ENCODE peak calls at places on chromosomes 6 and 20, in four cellular contexts. F is CD8-positive, alpha-beta memory T cell; X is fibroblast of lung; Q is Peyer's patch. R is an unnamed sample. For H3K4me1 and H3K27me3, the result is how much of the 10 kb centered on the place peaks cover.

GRCh38 chr20:57753332-57754164 is 43.7 kb upstream of the PMEPA1 start:
- DNase-seq in F (no peak), X (no peak), Q (peak), R (no peak)

GRCh38 chr6:158853072-158853871 is 34.1 kb upstream of the EZR start:
- DNase-seq in F (peak), X (peak), Q (peak), R (peak)

GRCh38 chr6:81766482-81767069 is 14.1 kb upstream of the TENT5A start:
- DNase-seq in F (no peak), X (peak), Q (no peak), R (no peak)

GRCh38 chr6:133947302-133947900 is 5.6 kb upstream of the TBPL1 start:
- DNase-seq in F (no peak), X (no peak), Q (peak), R (no peak)

GRCh38 chr6:27502508-27503435 is 29.9 kb upstream of the ZNF184 start:
- DNase-seq in F (peak), X (peak), Q (peak), R (peak)

GRCh38 chr6:45959534-45960195 is 56.0 kb downstream of the CLIC5 start:
- DNase-seq in F (no peak), X (peak), Q (no peak), R (no peak)

GRCh38 chr6:140858381-140858971 is 1274.2 kb upstream of the GJE1 start:
- DNase-seq in F (no peak), X (peak), Q (no peak), R (no peak)

GRCh38 chr6:169161572-169162167 is 92.0 kb downstream of the THBS2 start:
- DNase-seq in F (no peak), X (no peak), Q (no peak), R (no peak)

GRCh38 chr6:159875194-159875593 is 15.6 kb upstream of the MAS1 start:
- DNase-seq in F (no peak), X (no peak), Q (no peak), R (no peak)

DNA sequence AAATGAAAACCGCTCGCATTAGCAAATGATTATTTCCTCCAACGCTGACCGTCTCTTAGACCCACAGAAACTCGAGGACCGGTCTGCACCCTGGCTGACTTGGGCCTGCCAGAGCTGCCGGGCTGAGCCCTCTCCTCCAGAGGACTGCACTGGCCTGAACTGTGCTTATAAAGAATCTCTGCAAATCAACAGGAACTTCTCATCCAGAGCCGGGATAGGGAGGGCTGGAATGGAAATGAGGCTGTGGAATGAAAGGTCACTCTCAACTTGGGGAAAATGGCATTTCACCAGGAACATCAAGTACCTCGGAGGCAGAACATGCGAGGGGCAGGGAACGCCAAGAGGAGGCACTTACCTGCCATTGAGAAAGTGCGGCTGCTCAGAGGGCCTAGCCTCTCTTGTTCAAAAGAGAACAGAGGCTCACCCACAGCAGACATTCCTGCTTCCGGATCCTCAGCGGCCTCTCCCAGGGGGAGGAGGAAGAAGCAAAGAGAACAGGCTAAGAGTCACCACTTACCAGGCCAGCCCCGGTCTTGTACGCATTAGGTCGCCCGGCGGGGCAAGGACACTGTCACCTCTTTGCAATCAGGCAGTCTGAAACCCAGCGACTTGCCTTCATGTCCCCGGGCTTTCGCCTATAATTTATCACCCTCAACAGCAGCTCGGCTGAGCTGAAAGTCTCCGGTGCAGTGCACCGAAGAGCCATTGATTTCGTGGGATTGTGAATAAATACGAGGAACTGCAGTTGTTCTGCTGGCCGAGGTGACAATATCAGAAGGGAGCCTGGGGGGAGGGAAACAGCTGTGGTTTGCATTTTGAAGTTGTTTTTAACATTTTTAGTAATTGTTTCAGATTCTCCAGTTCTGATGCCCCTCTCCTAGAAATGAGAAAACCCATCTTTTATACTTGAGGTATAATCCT is 37.6 kb downstream of the ZMYND8 start:
- DNase-seq in F (no peak), X (peak), Q (peak), R (no peak)
- H3K4me3 ChIP-seq in F (no peak), X (no peak), Q (peak), R (no peak)

GRCh38 chr20:51740838-51741237 is 27.4 kb downstream of the ATP9A start:
- DNase-seq in F (no peak), X (no peak), Q (no peak), R (no peak)
- H3K4me1 ChIP-seq in F (under half), X (under half), Q (under half), R (under half)

GRCh38 chr20:51175156-51175555 is 152.2 kb upstream of the KCNG1 start:
- DNase-seq in F (no peak), X (no peak), Q (no peak), R (no peak)

GRCh38 chr20:51172558-51173428 is 149.9 kb upstream of the KCNG1 start:
- DNase-seq in F (no peak), X (no peak), Q (no peak), R (no peak)

GRCh38 chr20:51174536-51174935 is 151.6 kb upstream of the KCNG1 start:
- DNase-seq in F (no peak), X (no peak), Q (no peak), R (no peak)

GRCh38 chr20:51169813-51170212 is 146.9 kb upstream of the KCNG1 start:
- DNase-seq in F (no peak), X (no peak), Q (no peak), R (no peak)

GRCh38 chr20:51171141-51171540 is 148.2 kb upstream of the KCNG1 start:
- DNase-seq in F (no peak), X (no peak), Q (no peak), R (no peak)
- H3K27me3 ChIP-seq in F (under half), X (under half), Q (under half), R (under half)

GRCh38 chr6:42441059-42441471 is 10.7 kb downstream of the TRERF1 start:
- DNase-seq in F (no peak), X (peak), Q (peak), R (no peak)
- H3K4me3 ChIP-seq in F (no peak), X (no peak), Q (peak), R (no peak)

GRCh38 chr6:156854466-156855161 is 77.4 kb downstream of the ARID1B start:
- DNase-seq in F (no peak), X (no peak), Q (no peak), R (no peak)
- H3K4me1 ChIP-seq in F (half or more), X (under half), Q (under half), R (under half)

DNA sequence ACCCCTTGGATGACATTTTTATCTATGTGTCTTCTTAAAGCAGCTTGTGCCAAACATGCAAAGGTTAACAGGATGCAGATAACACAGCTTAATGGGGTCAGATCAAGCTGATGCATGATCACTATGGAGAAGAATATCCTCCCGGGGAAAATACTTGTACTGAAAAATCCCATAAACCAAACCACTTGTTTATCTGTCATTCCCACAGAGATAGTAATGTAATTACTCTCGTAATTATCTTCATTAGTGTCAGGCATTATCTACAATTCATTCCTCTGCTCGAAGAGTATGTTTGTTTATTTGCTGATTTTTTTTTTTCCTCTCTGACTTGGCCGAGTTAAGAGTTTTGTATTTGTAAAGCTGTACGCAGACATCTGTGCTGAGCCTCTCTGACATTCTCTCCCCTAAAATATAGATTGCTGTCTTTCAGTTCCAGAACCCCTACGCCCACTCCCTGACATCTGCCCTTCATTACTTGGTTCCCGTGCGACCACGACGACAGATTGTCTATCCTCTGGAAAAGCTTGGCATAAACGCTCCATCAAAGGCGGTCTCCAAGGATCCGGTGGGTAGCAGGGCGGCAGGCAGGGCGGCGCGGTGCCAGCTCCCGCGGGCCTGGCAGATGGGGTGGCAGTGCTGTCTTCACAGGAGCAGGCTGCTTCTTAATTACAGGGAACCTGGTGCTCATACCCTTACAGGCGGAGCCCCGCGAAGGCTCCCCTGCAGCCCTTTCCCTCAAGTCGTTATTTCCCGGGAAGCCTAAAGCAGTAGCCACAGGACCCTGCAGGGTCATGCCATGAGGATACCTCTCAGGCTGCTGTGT is 147.2 kb downstream of the CFAP61 start:
- DNase-seq in F (no peak), X (no peak), Q (no peak), R (no peak)
- H3K27me3 ChIP-seq in F (under half), X (under half), Q (under half), R (under half)